ENCODE peak calls at places on chromosomes 5 and 9, in nine cellular contexts. One of them, this sample, is unnamed.

GRCh38 chr9:131660466-131661405 is 79.1 kb downstream of the RAPGEF1 start:
- DNase-seq in fibroblast of the aortic adventitia: no peak
- DNase-seq in HepG2: no peak
- DNase-seq in PC-9: no peak
- DNase-seq in dorsolateral prefrontal cortex: peak; percentile 56
- DNase-seq in astrocyte of the spinal cord: peak; percentile 41
- DNase-seq in Panc1: no peak
- DNase-seq in adrenal gland: no peak
- DNase-seq in kidney: no peak
- DNase-seq in this sample: no peak

GRCh38 chr5:65141487-65141886 is 340.2 kb downstream of the ADAMTS6 start:
- DNase-seq in astrocyte of the spinal cord: no peak
- DNase-seq in dorsolateral prefrontal cortex: no peak
- DNase-seq in fibroblast of the aortic adventitia: no peak
- DNase-seq in kidney: no peak
- DNase-seq in adrenal gland: no peak
- DNase-seq in HepG2: no peak
- DNase-seq in Panc1: no peak
- DNase-seq in PC-9: no peak
- DNase-seq in this sample: no peak

GRCh38 chr5:132215329-132215728 is 12.3 kb downstream of the P4HA2 start:
- DNase-seq in HepG2: no peak
- DNase-seq in dorsolateral prefrontal cortex: peak; percentile 72
- DNase-seq in astrocyte of the spinal cord: peak; percentile 98
- DNase-seq in adrenal gland: peak; percentile 93
- DNase-seq in PC-9: peak; percentile 85
- DNase-seq in kidney: peak; percentile 97
- DNase-seq in Panc1: no peak
- DNase-seq in fibroblast of the aortic adventitia: peak; percentile 97
- DNase-seq in this sample: peak; percentile 97

GRCh38 chr9:136759001-136759400 is 958 bp upstream of the LCN8 start:
- DNase-seq in Panc1: no peak
- DNase-seq in adrenal gland: no peak
- DNase-seq in PC-9: no peak
- DNase-seq in fibroblast of the aortic adventitia: no peak
- DNase-seq in HepG2: no peak
- DNase-seq in dorsolateral prefrontal cortex: no peak
- DNase-seq in astrocyte of the spinal cord: no peak
- DNase-seq in kidney: peak; percentile 63
- DNase-seq in this sample: no peak

GRCh38 chr9:92029553-92029952 is 79.5 kb upstream of the ROR2 start:
- DNase-seq in kidney: no peak
- DNase-seq in Panc1: no peak
- DNase-seq in adrenal gland: no peak
- DNase-seq in dorsolateral prefrontal cortex: no peak
- DNase-seq in PC-9: no peak
- DNase-seq in astrocyte of the spinal cord: no peak
- DNase-seq in fibroblast of the aortic adventitia: no peak
- DNase-seq in HepG2: no peak
- DNase-seq in this sample: no peak

GRCh38 chr5:155625897-155626543 is 612.5 kb downstream of the KIF4B start:
- DNase-seq in dorsolateral prefrontal cortex: no peak
- DNase-seq in PC-9: no peak
- DNase-seq in Panc1: no peak
- DNase-seq in astrocyte of the spinal cord: no peak
- DNase-seq in kidney: no peak
- DNase-seq in adrenal gland: no peak
- DNase-seq in HepG2: no peak
- DNase-seq in fibroblast of the aortic adventitia: no peak
- DNase-seq in this sample: no peak

GRCh38 chr9:116686693-116687073 is 422 bp upstream of the TRIM32 start:
- DNase-seq in adrenal gland: no peak
- DNase-seq in astrocyte of the spinal cord: no peak
- DNase-seq in Panc1: peak; percentile 17
- DNase-seq in dorsolateral prefrontal cortex: no peak
- DNase-seq in HepG2: peak; percentile 10
- DNase-seq in PC-9: no peak
- DNase-seq in kidney: no peak
- DNase-seq in fibroblast of the aortic adventitia: no peak
- DNase-seq in this sample: no peak

GRCh38 chr5:38410304-38410990 is 146.0 kb downstream of the LIFR start:
- DNase-seq in PC-9: no peak
- DNase-seq in dorsolateral prefrontal cortex: no peak
- DNase-seq in astrocyte of the spinal cord: no peak
- DNase-seq in adrenal gland: no peak
- DNase-seq in kidney: no peak
- DNase-seq in HepG2: no peak
- DNase-seq in fibroblast of the aortic adventitia: no peak
- DNase-seq in Panc1: no peak
- DNase-seq in this sample: no peak

GRCh38 chr5:176441921-176442323 is 6.3 kb upstream of the FAF2 start:
- DNase-seq in adrenal gland: no peak
- DNase-seq in PC-9: no peak
- DNase-seq in Panc1: no peak
- DNase-seq in kidney: no peak
- DNase-seq in dorsolateral prefrontal cortex: no peak
- DNase-seq in fibroblast of the aortic adventitia: peak; percentile 41
- DNase-seq in astrocyte of the spinal cord: no peak
- DNase-seq in HepG2: peak; percentile 40
- DNase-seq in this sample: peak; percentile 63

GRCh38 chr9:126334626-126335621 is 8.3 kb downstream of the MVB12B start:
- DNase-seq in dorsolateral prefrontal cortex: no peak
- DNase-seq in adrenal gland: no peak
- DNase-seq in fibroblast of the aortic adventitia: no peak
- DNase-seq in PC-9: peak; percentile 23
- DNase-seq in Panc1: no peak
- DNase-seq in astrocyte of the spinal cord: peak; percentile 32
- DNase-seq in HepG2: peak; percentile 99
- DNase-seq in kidney: no peak
- DNase-seq in this sample: peak; percentile 48

GRCh38 chr5:14143843-14144585 is 872 bp downstream of the TRIO start:
- DNase-seq in fibroblast of the aortic adventitia: peak; percentile 40
- DNase-seq in dorsolateral prefrontal cortex: no peak
- DNase-seq in astrocyte of the spinal cord: no peak
- DNase-seq in HepG2: no peak
- DNase-seq in PC-9: peak; percentile 60
- DNase-seq in kidney: peak; percentile 84
- DNase-seq in adrenal gland: peak; percentile 66
- DNase-seq in Panc1: no peak
- DNase-seq in this sample: no peak

GRCh38 chr5:54524704-54525103 is 7.1 kb downstream of the SNX18 start:
- DNase-seq in dorsolateral prefrontal cortex: no peak
- DNase-seq in adrenal gland: peak; percentile 47
- DNase-seq in fibroblast of the aortic adventitia: no peak
- DNase-seq in HepG2: no peak
- DNase-seq in PC-9: no peak
- DNase-seq in Panc1: no peak
- DNase-seq in astrocyte of the spinal cord: peak; percentile 63
- DNase-seq in kidney: peak; percentile 77
- DNase-seq in this sample: no peak

GRCh38 chr9:28389411-28389810 is 816.1 kb upstream of the C9orf72 start:
- DNase-seq in dorsolateral prefrontal cortex: no peak
- DNase-seq in Panc1: no peak
- DNase-seq in HepG2: no peak
- DNase-seq in fibroblast of the aortic adventitia: no peak
- DNase-seq in PC-9: no peak
- DNase-seq in kidney: no peak
- DNase-seq in adrenal gland: no peak
- DNase-seq in astrocyte of the spinal cord: no peak
- DNase-seq in this sample: no peak

GRCh38 chr9:28396058-28396457 is 822.8 kb upstream of the C9orf72 start:
- DNase-seq in Panc1: no peak
- DNase-seq in adrenal gland: no peak
- DNase-seq in kidney: no peak
- DNase-seq in PC-9: no peak
- DNase-seq in HepG2: no peak
- DNase-seq in dorsolateral prefrontal cortex: no peak
- DNase-seq in astrocyte of the spinal cord: no peak
- DNase-seq in fibroblast of the aortic adventitia: no peak
- DNase-seq in this sample: no peak

DNA sequence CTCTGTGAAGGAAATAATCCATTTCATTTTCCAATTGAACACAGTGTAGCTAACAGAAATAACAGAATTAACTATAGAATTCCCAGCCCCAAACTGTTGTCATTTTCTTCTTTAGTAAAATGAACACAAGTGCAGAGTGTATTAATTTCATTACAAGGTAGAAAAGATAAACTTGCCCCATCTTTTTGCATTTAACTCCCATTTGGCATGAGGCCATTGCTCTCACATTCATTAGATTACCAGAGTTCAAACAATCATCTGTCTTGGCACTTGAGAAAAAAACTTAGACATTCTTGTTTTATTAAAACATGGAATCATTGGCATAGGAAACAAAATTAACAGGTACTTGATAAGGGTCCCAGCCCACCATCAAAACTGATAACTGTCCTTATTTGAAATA is 821.5 kb upstream of the C9orf72 start:
- DNase-seq in PC-9: no peak
- DNase-seq in fibroblast of the aortic adventitia: no peak
- DNase-seq in adrenal gland: no peak
- DNase-seq in Panc1: no peak
- DNase-seq in HepG2: no peak
- DNase-seq in astrocyte of the spinal cord: no peak
- DNase-seq in dorsolateral prefrontal cortex: no peak
- DNase-seq in kidney: no peak
- DNase-seq in this sample: no peak
- H3K4me3 ChIP-seq in PC-9: no peak overlapping the region
- H3K4me3 ChIP-seq in fibroblast of the aortic adventitia: no peak overlapping the region
- H3K4me3 ChIP-seq in adrenal gland: no peak overlapping the region
- H3K4me3 ChIP-seq in Panc1: no peak overlapping the region
- H3K4me3 ChIP-seq in HepG2: no peak overlapping the region
- H3K4me3 ChIP-seq in astrocyte of the spinal cord: no peak overlapping the region
- H3K4me3 ChIP-seq in dorsolateral prefrontal cortex: no peak overlapping the region
- H3K4me3 ChIP-seq in kidney: no peak overlapping the region
- H3K4me3 ChIP-seq in this sample: no peak overlapping the region

DNA sequence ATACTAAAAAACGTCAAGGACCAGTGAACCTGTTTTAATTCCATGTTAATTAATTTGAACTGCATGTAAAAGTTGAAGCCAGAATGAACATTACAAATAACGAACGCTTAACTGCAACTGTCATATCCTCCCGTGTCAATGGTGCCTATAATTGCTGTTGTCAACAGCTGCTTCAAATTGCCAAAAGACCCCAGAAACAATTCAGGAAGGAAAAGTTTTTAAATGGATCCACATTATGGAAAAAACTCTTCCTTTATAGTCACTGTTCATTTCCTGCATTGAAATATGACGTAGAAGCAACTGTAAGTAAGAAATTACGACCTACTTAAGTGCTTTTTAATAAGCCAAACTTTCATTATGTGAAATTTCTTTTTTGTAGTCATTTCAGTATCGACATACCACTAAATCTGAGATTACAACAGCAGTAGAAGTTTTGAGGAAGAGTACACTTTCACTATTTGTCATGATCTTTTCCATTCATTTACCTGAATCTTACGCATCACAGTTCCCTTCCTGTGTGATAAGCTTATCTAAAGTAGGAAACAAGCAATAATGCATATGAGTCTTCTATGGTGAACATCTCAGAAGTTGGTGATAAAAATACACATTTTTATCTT is 37.8 kb downstream of the MEF2C start:
- DNase-seq in astrocyte of the spinal cord: no peak
- DNase-seq in PC-9: no peak
- DNase-seq in fibroblast of the aortic adventitia: no peak
- DNase-seq in dorsolateral prefrontal cortex: no peak
- DNase-seq in HepG2: no peak
- DNase-seq in adrenal gland: no peak
- DNase-seq in kidney: no peak
- DNase-seq in Panc1: no peak
- DNase-seq in this sample: no peak
- TF ChIP-seq CTCF in astrocyte of the spinal cord: no peak
- TF ChIP-seq CTCF in PC-9: no peak
- TF ChIP-seq CTCF in fibroblast of the aortic adventitia: no peak
- TF ChIP-seq CTCF in dorsolateral prefrontal cortex: no peak
- TF ChIP-seq CTCF in HepG2: no peak
- TF ChIP-seq CTCF in adrenal gland: no peak
- TF ChIP-seq CTCF in kidney: no peak
- TF ChIP-seq CTCF in Panc1: no peak
- TF ChIP-seq CTCF in this sample: no peak

DNA sequence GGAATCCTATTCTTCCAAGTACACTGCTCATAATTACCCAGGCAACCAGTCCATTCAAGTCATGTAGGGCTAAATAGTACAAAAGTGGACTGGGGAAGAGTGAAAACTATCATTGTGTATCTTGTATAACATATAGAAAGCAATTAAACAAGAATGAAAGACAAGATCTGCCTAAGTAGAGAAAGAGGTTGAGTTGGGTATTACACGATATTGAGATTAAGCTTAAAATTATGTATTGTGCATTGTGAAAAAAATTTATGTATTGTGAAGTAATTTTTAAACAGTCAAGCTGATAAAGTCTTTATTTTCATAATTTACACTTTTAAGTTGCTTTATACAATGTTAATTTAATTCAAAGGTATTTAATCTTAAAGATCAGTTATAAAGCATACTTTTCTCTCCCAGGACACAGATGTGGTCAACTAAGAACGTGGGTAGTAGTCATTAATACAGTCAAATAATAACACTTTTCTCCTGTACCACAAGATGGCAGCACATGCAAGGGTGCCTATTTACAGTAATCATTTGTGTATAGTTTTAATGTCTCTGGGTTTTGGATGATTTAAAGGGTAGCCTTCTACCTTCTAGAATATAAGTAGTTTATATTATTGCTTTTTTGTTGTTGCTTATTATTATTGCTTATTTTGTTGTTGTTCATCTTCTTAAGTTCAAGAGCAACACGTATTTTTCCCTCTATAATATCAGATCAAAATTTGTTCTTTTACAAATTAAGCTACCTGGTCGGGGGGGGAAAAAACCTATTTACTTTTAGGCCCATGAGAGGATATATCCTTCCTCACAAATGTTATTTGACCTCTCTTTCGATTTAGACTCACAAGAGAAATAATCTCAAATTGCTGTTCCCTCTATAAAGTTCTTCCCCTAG is 59.8 kb upstream of the SLC27A6 start:
- DNase-seq in fibroblast of the aortic adventitia: peak; percentile 70
- DNase-seq in PC-9: peak; percentile 10
- DNase-seq in Panc1: peak; percentile 25
- DNase-seq in adrenal gland: peak; percentile 49
- DNase-seq in HepG2: peak; percentile 34
- DNase-seq in dorsolateral prefrontal cortex: no peak
- DNase-seq in astrocyte of the spinal cord: peak; percentile 58
- DNase-seq in kidney: no peak
- DNase-seq in this sample: peak; percentile 83
- H3K4me3 ChIP-seq in fibroblast of the aortic adventitia: no peak overlapping the region
- H3K4me3 ChIP-seq in PC-9: no peak overlapping the region
- H3K4me3 ChIP-seq in Panc1: no peak overlapping the region
- H3K4me3 ChIP-seq in adrenal gland: no peak overlapping the region
- H3K4me3 ChIP-seq in HepG2: no peak overlapping the region
- H3K4me3 ChIP-seq in dorsolateral prefrontal cortex: no peak overlapping the region
- H3K4me3 ChIP-seq in astrocyte of the spinal cord: no peak overlapping the region
- H3K4me3 ChIP-seq in kidney: no peak overlapping the region
- H3K4me3 ChIP-seq in this sample: no peak overlapping the region

DNA sequence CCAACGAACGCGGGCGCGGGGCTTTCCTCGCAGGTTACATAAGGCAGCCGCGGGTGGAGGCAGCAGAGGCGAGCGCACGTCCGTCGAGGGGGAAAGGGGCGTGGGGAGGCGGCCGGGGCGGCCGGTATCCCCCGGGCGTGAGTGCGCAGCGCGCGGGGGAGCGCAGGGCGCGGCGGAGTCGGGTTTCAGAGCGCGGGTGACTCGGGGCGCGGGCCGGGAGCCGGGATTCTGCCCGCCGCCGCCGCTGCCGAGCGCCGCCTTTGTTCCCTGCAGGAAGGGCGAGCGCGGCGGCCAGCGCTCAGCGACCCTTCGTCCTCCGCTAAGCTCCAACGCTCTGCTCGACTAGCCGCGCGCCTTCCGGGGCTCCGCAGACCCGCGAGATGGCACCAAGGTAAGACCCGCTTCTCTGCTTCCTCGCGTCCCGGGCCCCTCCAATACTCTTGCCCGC is at the start of gene COL15A1:
- DNase-seq in Panc1: no peak
- DNase-seq in PC-9: no peak
- DNase-seq in fibroblast of the aortic adventitia: no peak
- DNase-seq in HepG2: no peak
- DNase-seq in kidney: no peak
- DNase-seq in dorsolateral prefrontal cortex: no peak
- DNase-seq in adrenal gland: peak; percentile 42
- DNase-seq in astrocyte of the spinal cord: no peak
- DNase-seq in this sample: no peak
- TF ChIP-seq CTCF in Panc1: no peak
- TF ChIP-seq CTCF in PC-9: no peak
- TF ChIP-seq CTCF in fibroblast of the aortic adventitia: no peak
- TF ChIP-seq CTCF in HepG2: no peak
- TF ChIP-seq CTCF in kidney: no peak
- TF ChIP-seq CTCF in dorsolateral prefrontal cortex: no peak
- TF ChIP-seq CTCF in adrenal gland: no peak
- TF ChIP-seq CTCF in astrocyte of the spinal cord: no peak
- TF ChIP-seq CTCF in this sample: no peak